ENCODE peak calls at places on chromosomes 6 and 20, in six cellular contexts. Z is naive B cell, H is neural crest cell, M is neural progenitor cell, N is pulmonary artery endothelial cell, U is GM13977. W is an unnamed sample.

GRCh38 chr20:5402903-5403531 is 86.3 kb upstream of the PROKR2 start:
- DNase-seq in Z (no peak), H (peak), M (peak), N (no peak), U (peak), W (no peak)

GRCh38 chr6:156996265-156996664 is 219.1 kb downstream of the ARID1B start:
- DNase-seq in Z (no peak), H (no peak), M (no peak), N (no peak), U (no peak), W (no peak)

GRCh38 chr6:121630716-121631115 is 195.3 kb downstream of the GJA1 start:
- DNase-seq in Z (no peak), H (no peak), M (no peak), N (peak), U (no peak), W (peak)

GRCh38 chr20:32820698-32821378 is 1.1 kb downstream of the MAPRE1 start:
- DNase-seq in Z (no peak), H (no peak), M (peak), N (no peak), U (no peak), W (no peak)

GRCh38 chr6:112827793-112828192 is 480.7 kb downstream of the RFPL4B start:
- DNase-seq in Z (no peak), H (no peak), M (peak), N (no peak), U (no peak), W (no peak)

GRCh38 chr6:143180860-143181259 is 120.2 kb downstream of the AIG1 start:
- DNase-seq in Z (no peak), H (no peak), M (no peak), N (no peak), U (no peak), W (no peak)

GRCh38 chr6:39843305-39844020 is 51.3 kb downstream of the DAAM2 start:
- DNase-seq in Z (no peak), H (no peak), M (no peak), N (no peak), U (no peak), W (no peak)

GRCh38 chr6:30323806-30324205 is 2.9 kb upstream of the TRIM39 start:
- DNase-seq in Z (no peak), H (no peak), M (no peak), N (no peak), U (no peak), W (no peak)

GRCh38 chr20:61759286-61760065 is 306.2 kb downstream of the TAF4 start:
- DNase-seq in Z (no peak), H (no peak), M (no peak), N (no peak), U (no peak), W (no peak)

GRCh38 chr6:10382322-10382721 is 32.6 kb downstream of the TFAP2A start:
- DNase-seq in Z (no peak), H (no peak), M (peak), N (no peak), U (no peak), W (no peak)

GRCh38 chr20:57435498-57436222 is 44.5 kb downstream of the RBM38 start:
- DNase-seq in Z (peak), H (no peak), M (peak), N (no peak), U (no peak), W (no peak)

W was measured in glomerular endothelial cell.